ENCODE peak calls at places on chromosome 14, in seven cellular contexts. X, V, U, Z, C, L and O are unnamed samples.
A peak's percentile ranks its signal among the peaks of the same experiment; 100 is the strongest.

GRCh38 chr14:33457617-33458016 is 493.3 kb downstream of the EGLN3 start:
- DNase-seq in L (no peak), C (no peak), U (peak; percentile 72), V (peak; percentile 40), X (no peak), Z (no peak), O (no peak)

GRCh38 chr14:104882325-104882973 is 17.4 kb downstream of the CEP170B start:
- DNase-seq in V (no peak), X (no peak), U (peak; percentile 37), Z (no peak), L (no peak), C (no peak), O (peak; percentile 42)

GRCh38 chr14:59268858-59269257 is 80.4 kb downstream of the DAAM1 start:
- DNase-seq in U (no peak), Z (no peak), L (no peak), X (no peak), C (no peak), V (no peak), O (no peak)

GRCh38 chr14:43406936-43407335 is 1100.1 kb downstream of the FSCB start:
- DNase-seq in Z (no peak), U (no peak), C (no peak), V (no peak), L (no peak), X (no peak), O (no peak)

GRCh38 chr14:99971929-99972747 is 93.1 kb upstream of the EVL start:
- DNase-seq in Z (no peak), C (no peak), U (peak; percentile 54), L (peak; percentile 6), X (no peak), V (peak; percentile 22), O (peak; percentile 16)

GRCh38 chr14:95467657-95468056 is 48.8 kb downstream of the SYNE3 start:
- DNase-seq in C (no peak), L (no peak), Z (no peak), X (no peak), V (no peak), U (no peak), O (no peak)

GRCh38 chr14:54309615-54310014 is 87.2 kb upstream of the CDKN3 start:
- DNase-seq in C (no peak), V (no peak), U (no peak), X (no peak), L (no peak), Z (no peak), O (no peak)

GRCh38 chr14:22898302-22898894 is 15.4 kb downstream of the REM2 start:
- DNase-seq in V (no peak), Z (no peak), L (peak; percentile 74), U (no peak), X (peak; percentile 79), C (no peak), O (no peak)

GRCh38 chr14:89351364-89351957 is 65.6 kb downstream of the FOXN3 start:
- DNase-seq in U (no peak), Z (no peak), C (no peak), L (peak; percentile 65), V (no peak), X (no peak), O (peak; percentile 86)

GRCh38 chr14:75223664-75224154 is 47.3 kb upstream of the TMED10 start:
- DNase-seq in U (peak; percentile 30), V (no peak), X (no peak), C (no peak), L (peak; percentile 20), Z (no peak), O (peak; percentile 73)

GRCh38 chr14:55580401-55581010 is 499 bp downstream of the KTN1 start:
- DNase-seq in V (no peak), Z (peak; percentile 26), C (no peak), L (no peak), X (peak; percentile 45), U (no peak), O (peak; percentile 65)

GRCh38 chr14:92649934-92650545 is 98.4 kb downstream of the LGMN start:
- DNase-seq in C (peak; percentile 84), U (no peak), X (peak; percentile 82), V (no peak), L (peak; percentile 51), Z (no peak), O (no peak)

GRCh38 chr14:22520786-22521185 is 68.2 kb downstream of the DAD1 start:
- DNase-seq in L (no peak), C (no peak), V (no peak), X (no peak), U (no peak), Z (no peak), O (no peak)

GRCh38 chr14:101315802-101316296 is 245.4 kb upstream of the DIO3 start:
- DNase-seq in Z (no peak), L (no peak), C (no peak), U (no peak), X (no peak), V (no peak), O (no peak)

GRCh38 chr14:99537399-99537798 is 56.2 kb downstream of the CCNK start:
- DNase-seq in L (peak; percentile 82), U (no peak), V (no peak), X (peak; percentile 87), Z (no peak), C (peak; percentile 62), O (no peak)

GRCh38 chr14:58572092-58572853 is 65.5 kb upstream of the DACT1 start:
- DNase-seq in U (peak; percentile 22), V (no peak), L (peak; percentile 44), Z (peak; percentile 51), C (no peak), X (peak; percentile 37), O (no peak)

GRCh38 chr14:101823511-101824120 is 62.1 kb downstream of the PPP2R5C start:
- DNase-seq in X (no peak), C (no peak), U (no peak), L (no peak), V (no peak), Z (peak; percentile 67), O (peak; percentile 85)

GRCh38 chr14:73269729-73270651 is 32.7 kb downstream of the PAPLN start:
- DNase-seq in Z (no peak), V (peak; percentile 11), X (peak; percentile 58), L (peak; percentile 35), C (no peak), U (no peak), O (peak; percentile 80)

GRCh38 chr14:61750708-61751474 is 11.3 kb upstream of the SNAPC1 start:
- DNase-seq in Z (peak; percentile 70), V (peak; percentile 65), U (peak; percentile 92), C (peak; percentile 24), X (peak; percentile 78), L (peak; percentile 73), O (peak; percentile 91)

GRCh38 chr14:68891851-68892660 is 87.0 kb downstream of the ACTN1 start:
- DNase-seq in V (no peak), X (peak; percentile 27), U (no peak), L (peak; percentile 58), C (peak; percentile 18), Z (no peak), O (no peak)

GRCh38 chr14:20485900-20486299 is 16.7 kb downstream of the PNP start:
- DNase-seq in C (no peak), L (no peak), Z (no peak), V (no peak), X (no peak), U (no peak), O (no peak)

GRCh38 chr14:100534528-100535286 is 52.5 kb downstream of the BEGAIN start:
- DNase-seq in Z (no peak), X (no peak), U (no peak), V (no peak), C (no peak), L (no peak), O (no peak)

GRCh38 chr14:67943947-67944346 is 124.4 kb downstream of the RAD51B start:
- DNase-seq in Z (peak; percentile 58), X (peak; percentile 56), L (peak; percentile 91), V (peak; percentile 66), U (peak; percentile 79), C (peak; percentile 85), O (peak; percentile 80)

GRCh38 chr14:99718031-99718810 is 34.1 kb downstream of the CYP46A1 start:
- DNase-seq in X (no peak), Z (no peak), C (no peak), L (no peak), U (peak; percentile 66), V (no peak), O (peak; percentile 49)

GRCh38 chr14:75226755-75227544 is 50.5 kb upstream of the TMED10 start:
- DNase-seq in Z (no peak), C (no peak), X (no peak), L (no peak), V (no peak), U (no peak), O (no peak)